ENCODE peak calls at places on chromosome 1, in five cellular contexts. F is stimulated activated CD4-positive, alpha-beta T cell treated with anti-CD3 and anti-CD28 coated beads, Interleukin-4, amount 100 ng/mL, for 24 hours; Y is NCI-H345; L is HT1080; P is head of caudate nucleus. S is an unnamed sample.

GRCh38 chr1:56188855-56189254 is 390.5 kb downstream of the PLPP3 start:
- DNase-seq in F (no peak), Y (no peak), L (no peak), P (no peak), S (no peak)

GRCh38 chr1:26190373-26190987 is at the start of gene CATSPER4:
- DNase-seq in F (no peak), Y (no peak), L (peak), P (no peak), S (no peak)

GRCh38 chr1:47763456-47764171 is 233.6 kb downstream of the TRABD2B start:
- DNase-seq in F (no peak), Y (no peak), L (no peak), P (no peak), S (no peak)

GRCh38 chr1:156816561-156817328 is at the start of gene SH2D2A:
- DNase-seq in F (peak), Y (no peak), L (peak), P (no peak), S (peak)

GRCh38 chr1:242017580-242018233 is 18.8 kb upstream of the MAP1LC3C start:
- DNase-seq in F (peak), Y (peak), L (peak), P (peak), S (peak)

GRCh38 chr1:3573499-3573898 is 37.8 kb downstream of the MEGF6 start:
- DNase-seq in F (no peak), Y (no peak), L (no peak), P (no peak), S (no peak)

GRCh38 chr1:155504207-155504606 is 58.4 kb downstream of the ASH1L start:
- DNase-seq in F (no peak), Y (peak), L (no peak), P (no peak), S (no peak)

GRCh38 chr1:162022626-162023025 is 1.0 kb downstream of the OLFML2B start:
- DNase-seq in F (no peak), Y (no peak), L (no peak), P (no peak), S (no peak)

GRCh38 chr1:47059376-47059775 is 7.7 kb upstream of the CYP4Z1 start:
- DNase-seq in F (no peak), Y (no peak), L (no peak), P (no peak), S (no peak)

GRCh38 chr1:15948600-15949452 is 27.1 kb downstream of the ZBTB17 start:
- DNase-seq in F (peak), Y (no peak), L (peak), P (no peak), S (no peak)

GRCh38 chr1:36349241-36349671 is 25.8 kb upstream of the EVA1B start:
- DNase-seq in F (no peak), Y (no peak), L (peak), P (no peak), S (no peak)

GRCh38 chr1:43293896-43294760 is 6.7 kb upstream of the TIE1 start:
- DNase-seq in F (no peak), Y (no peak), L (peak), P (peak), S (no peak)

GRCh38 chr1:60296794-60297193 is 223.2 kb upstream of the C1orf87 start:
- DNase-seq in F (no peak), Y (no peak), L (no peak), P (no peak), S (no peak)